ENCODE peak calls at places on chromosomes 3 and 15, in eight cellular contexts. T, C, J, O, N, G, E and U are unnamed samples.
A peak's percentile ranks its signal among the peaks of the same experiment; 100 is the strongest.

GRCh38 chr15:94327356-94327936 is 96.1 kb downstream of the MCTP2 start:
- DNase-seq in E (no peak), J (no peak), O (no peak), G (peak; percentile 39), T (peak; percentile 10), N (peak; percentile 33), C (peak; percentile 62), U (peak; percentile 34)

GRCh38 chr3:149955449-149955848 is 15.2 kb downstream of the PFN2 start:
- DNase-seq in N (no peak), E (no peak), C (no peak), T (no peak), J (no peak), O (no peak), G (no peak), U (no peak)

GRCh38 chr3:129462365-129462968 is 22.4 kb downstream of the IFT122 start:
- DNase-seq in C (no peak), E (no peak), G (no peak), T (no peak), O (no peak), N (no peak), J (no peak), U (no peak)

GRCh38 chr3:173785004-173785403 is 387.5 kb downstream of the NLGN1 start:
- DNase-seq in E (no peak), C (peak; percentile 4), J (no peak), O (peak; percentile 80), T (no peak), N (no peak), G (no peak), U (peak; percentile 67)

GRCh38 chr3:139122221-139122581 is 77.5 kb upstream of the PRR23C start:
- DNase-seq in O (no peak), T (no peak), E (peak; percentile 13), G (no peak), C (peak; percentile 79), N (peak; percentile 9), J (no peak), U (no peak)

GRCh38 chr3:52781741-52782140 is 4.3 kb downstream of the ITIH1 start:
- DNase-seq in E (no peak), C (no peak), N (no peak), O (peak; percentile 22), T (no peak), G (no peak), J (peak; percentile 14), U (no peak)

GRCh38 chr15:40097968-40098476 is 10.7 kb downstream of the BMF start:
- DNase-seq in E (peak; percentile 54), O (peak; percentile 66), C (peak; percentile 36), T (no peak), N (peak; percentile 48), J (peak; percentile 71), G (no peak), U (no peak)

GRCh38 chr15:79018960-79019359 is 71.6 kb downstream of the RASGRF1 start:
- DNase-seq in N (no peak), E (no peak), T (no peak), G (no peak), J (peak; percentile 29), O (no peak), C (no peak), U (no peak)

GRCh38 chr3:85170646-85171045 is 211.9 kb downstream of the CADM2 start:
- DNase-seq in T (no peak), G (no peak), J (no peak), E (no peak), C (no peak), N (no peak), O (no peak), U (no peak)

GRCh38 chr3:125375950-125376679 is 990 bp upstream of the ZNF148 start:
- DNase-seq in T (no peak), J (no peak), G (peak; percentile 21), N (no peak), E (no peak), O (no peak), C (peak; percentile 44), U (no peak)

GRCh38 chr3:82363131-82363530 is 601.7 kb upstream of the GBE1 start:
- DNase-seq in C (no peak), J (no peak), O (no peak), E (no peak), T (no peak), N (no peak), G (no peak), U (no peak)

GRCh38 chr3:36786921-36787890 is 22.9 kb upstream of the DCLK3 start:
- DNase-seq in T (no peak), G (no peak), J (peak; percentile 66), C (no peak), O (no peak), N (no peak), E (no peak), U (no peak)

GRCh38 chr15:91200101-91200754 is 100.2 kb downstream of the SV2B start:
- DNase-seq in E (no peak), J (no peak), N (no peak), T (no peak), C (no peak), O (no peak), G (no peak), U (no peak)

GRCh38 chr15:81264072-81264857 is 59.7 kb downstream of the STARD5 start:
- DNase-seq in G (no peak), C (no peak), E (no peak), N (no peak), J (no peak), T (no peak), O (no peak), U (no peak)

GRCh38 chr3:31848921-31849320 is 132.1 kb downstream of the OSBPL10 start:
- DNase-seq in E (no peak), C (no peak), N (no peak), G (no peak), O (no peak), J (no peak), T (no peak), U (no peak)

GRCh38 chr3:81863714-81864113 is 102.3 kb upstream of the GBE1 start:
- DNase-seq in T (no peak), G (no peak), O (no peak), J (no peak), E (no peak), N (no peak), C (no peak), U (no peak)

GRCh38 chr3:33543600-33543999 is 103.4 kb upstream of the UBP1 start:
- DNase-seq in N (no peak), C (no peak), G (no peak), T (no peak), J (no peak), E (no peak), O (no peak), U (no peak)

GRCh38 chr3:147118611-147119010 is 287.7 kb downstream of the ZIC4 start:
- DNase-seq in J (no peak), O (no peak), N (no peak), C (no peak), T (no peak), E (no peak), G (no peak), U (no peak)

GRCh38 chr3:98741121-98741716 is 21.9 kb upstream of the ST3GAL6 start:
- DNase-seq in G (no peak), T (no peak), J (no peak), N (no peak), C (peak; percentile 50), E (no peak), O (no peak), U (no peak)

GRCh38 chr15:65583701-65584100 is 27.2 kb downstream of the INTS14 start:
- DNase-seq in C (peak; percentile 29), J (no peak), G (no peak), O (no peak), E (no peak), T (no peak), N (no peak), U (peak; percentile 19)

GRCh38 chr3:171967137-171967783 is 72.1 kb upstream of the FNDC3B start:
- DNase-seq in N (peak; percentile 60), T (peak; percentile 60), G (peak; percentile 74), O (no peak), C (peak; percentile 93), E (no peak), J (no peak), U (no peak)

GRCh38 chr3:24890012-24890411 is 395.4 kb upstream of the THRB start:
- DNase-seq in T (no peak), O (no peak), C (no peak), J (no peak), G (no peak), N (no peak), E (no peak), U (no peak)

GRCh38 chr3:174498638-174499037 is 360.5 kb upstream of the NAALADL2 start:
- DNase-seq in T (no peak), N (no peak), J (no peak), E (no peak), G (no peak), C (peak; percentile 23), O (no peak), U (no peak)

GRCh38 chr3:50339485-50340196 is 995 bp downstream of the RASSF1 start:
- DNase-seq in G (no peak), J (peak; percentile 48), N (no peak), C (peak; percentile 47), O (no peak), E (no peak), T (no peak), U (no peak)
- H3K4me3 ChIP-seq in G (no peak overlapping the region), J (peak overlapping the region; percentile 84), N (peak overlapping the region; percentile 54), C (peak overlapping the region; percentile 58), O (no peak overlapping the region), E (peak overlapping the region; percentile 39), T (peak overlapping the region; percentile 62), U (no peak overlapping the region)

DNA sequence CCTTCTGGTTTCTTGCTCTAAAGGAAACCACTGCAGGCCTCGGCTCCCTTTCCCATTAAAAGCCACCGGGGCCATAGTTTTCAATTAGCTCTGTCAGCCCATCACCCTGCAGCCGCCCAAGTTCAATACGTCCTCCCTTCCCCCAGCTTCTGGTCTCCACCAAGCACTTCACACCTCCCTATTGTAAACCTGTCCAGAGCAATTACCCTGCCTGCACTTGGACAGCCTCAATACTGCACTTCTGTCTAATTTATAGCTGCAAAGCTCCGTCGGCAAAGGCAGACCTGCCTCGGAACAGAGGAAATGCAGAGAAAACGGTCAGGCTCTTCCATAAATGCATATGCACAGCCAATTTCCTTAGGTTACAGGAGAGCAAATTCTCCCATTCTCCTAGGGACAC is 21.9 kb downstream of the LRIG1 start:
- DNase-seq in N (no peak), G (no peak), J (no peak), E (no peak), T (no peak), C (no peak), O (no peak), U (no peak)
- H3K4me1 ChIP-seq in N (peaks cover 54% of the 10 kb centered on the region), G (peaks cover 30% of the 10 kb centered on the region), J (peaks cover 77% of the 10 kb centered on the region), E (no peaks in the 10 kb centered on the region), T (no peaks in the 10 kb centered on the region), C (peaks cover 21% of the 10 kb centered on the region), O (peaks cover 57% of the 10 kb centered on the region), U (peaks cover 94% of the 10 kb centered on the region)

DNA sequence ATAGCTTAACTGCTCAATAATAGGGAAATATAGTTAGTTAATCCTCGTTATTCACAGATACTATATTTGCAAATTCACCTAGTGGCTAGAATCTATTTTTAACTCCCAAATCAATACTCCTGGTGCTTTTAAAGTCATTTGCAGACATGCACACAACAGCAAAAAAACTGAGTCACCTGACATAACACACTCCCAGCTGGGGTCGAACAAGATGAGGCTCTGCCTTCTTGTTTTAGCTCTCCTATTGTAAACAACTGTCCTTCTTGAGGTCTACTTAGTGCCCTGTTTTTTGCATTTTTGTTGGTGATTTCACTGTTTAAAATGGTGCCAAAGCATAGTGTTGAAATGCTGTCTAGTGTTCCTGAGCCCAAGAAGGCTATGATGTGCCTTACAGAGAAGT is 18.4 kb downstream of the MAP3K13 start:
- DNase-seq in O (no peak), N (no peak), C (no peak), E (no peak), J (no peak), G (no peak), T (no peak), U (no peak)
- H3K4me3 ChIP-seq in O (no peak overlapping the region), N (no peak overlapping the region), C (no peak overlapping the region), E (no peak overlapping the region), J (no peak overlapping the region), G (no peak overlapping the region), T (no peak overlapping the region), U (no peak overlapping the region)

GRCh38 chr3:48468329-48468731 is 21.8 kb downstream of the ATRIP start:
- DNase-seq in G (no peak), C (no peak), N (no peak), O (no peak), J (no peak), E (no peak), T (no peak), U (no peak)
- H3K4me1 ChIP-seq in G (peaks cover 55% of the 10 kb centered on the region), C (peaks cover 31% of the 10 kb centered on the region), N (peaks cover 60% of the 10 kb centered on the region), O (peaks cover 8% of the 10 kb centered on the region), J (peaks cover 82% of the 10 kb centered on the region), E (peaks cover 18% of the 10 kb centered on the region), T (peaks cover 46% of the 10 kb centered on the region), U (peaks cover 23% of the 10 kb centered on the region)